ENCODE peak calls at places on chromosome 9, in four cellular contexts. S is PC-3, T is neural progenitor cell, P is MM.1S. F is an unnamed sample. For H3K9me3 and H3K79me2, the result is how much of the 10 kb centered on the place peaks cover.

GRCh38 chr9:114388764-114389375 is 1.1 kb upstream of the AKNA start:
- DNase-seq in S (no peak), P (no peak), T (no peak), F (peak)

GRCh38 chr9:37471942-37472679 is 6.9 kb upstream of the ZBTB5 start:
- DNase-seq in S (peak), T (peak), P (no peak), F (no peak)

GRCh38 chr9:134204991-134205578 is 40.7 kb upstream of the RNU6ATAC start:
- DNase-seq in T (no peak), P (no peak), S (no peak), F (no peak)

GRCh38 chr9:32455738-32456137 is 70.3 kb downstream of the RIGI start:
- DNase-seq in S (no peak), T (no peak), P (no peak), F (no peak)

GRCh38 chr9:27303219-27303618 is 6.3 kb upstream of the EQTN start:
- DNase-seq in S (peak), P (no peak), T (peak), F (no peak)

GRCh38 chr9:134134949-134135342 is 936 bp upstream of the WDR5 start:
- DNase-seq in S (peak), T (no peak), P (peak), F (no peak)

GRCh38 chr9:70340572-70340971 is 73.9 kb downstream of the KLF9 start:
- DNase-seq in S (peak), T (peak), P (no peak), F (peak)

GRCh38 chr9:35920004-35920658 is 10.8 kb downstream of the SPAAR start:
- DNase-seq in P (no peak), T (no peak), S (no peak), F (no peak)

GRCh38 chr9:37370968-37371563 is 51.4 kb upstream of the GRHPR start:
- DNase-seq in S (no peak), T (no peak), P (peak), F (peak)

GRCh38 chr9:5864446-5864845 is 26.2 kb upstream of the MLANA start:
- DNase-seq in T (peak), P (no peak), S (no peak), F (no peak)

GRCh38 chr9:93699650-93700049 is 123.3 kb downstream of the PHF2 start:
- DNase-seq in P (no peak), T (no peak), S (no peak), F (peak)
- H3K9me3 ChIP-seq in P (under half), T (under half), S (under half), F (under half)

GRCh38 chr9:123211081-123211480 is 57.3 kb downstream of the STRBP start:
- DNase-seq in T (no peak), P (no peak), S (no peak), F (no peak)
- H3K79me2 ChIP-seq in T (under half), P (half or more), S (under half), F (under half)

GRCh38 chr9:94666364-94667099 is 27.2 kb upstream of the FBP1 start:
- DNase-seq in P (no peak), S (no peak), T (no peak), F (no peak)
- TF ChIP-seq EZH2phosphoT487 in P (no peak), S (no peak), T (no peak), F (no peak)

GRCh38 chr9:11269036-11269435 is 656.2 kb upstream of the PTPRD start:
- DNase-seq in P (no peak), S (no peak), T (peak), F (peak)
- H3K9me3 ChIP-seq in P (under half), S (under half), T (under half), F (under half)

GRCh38 chr9:136344544-136345280 is 17.4 kb downstream of the GPSM1 start:
- DNase-seq in P (no peak), T (no peak), S (no peak), F (no peak)

GRCh38 chr9:136347472-136348256 is 15.9 kb downstream of the DNLZ start:
- DNase-seq in T (no peak), S (no peak), P (no peak), F (no peak)

GRCh38 chr9:136345281-136346156 is 18.0 kb downstream of the DNLZ start:
- DNase-seq in S (peak), T (peak), P (no peak), F (no peak)

GRCh38 chr9:136346927-136347465 is 16.5 kb downstream of the DNLZ start:
- DNase-seq in P (no peak), T (no peak), S (no peak), F (no peak)

DNA sequence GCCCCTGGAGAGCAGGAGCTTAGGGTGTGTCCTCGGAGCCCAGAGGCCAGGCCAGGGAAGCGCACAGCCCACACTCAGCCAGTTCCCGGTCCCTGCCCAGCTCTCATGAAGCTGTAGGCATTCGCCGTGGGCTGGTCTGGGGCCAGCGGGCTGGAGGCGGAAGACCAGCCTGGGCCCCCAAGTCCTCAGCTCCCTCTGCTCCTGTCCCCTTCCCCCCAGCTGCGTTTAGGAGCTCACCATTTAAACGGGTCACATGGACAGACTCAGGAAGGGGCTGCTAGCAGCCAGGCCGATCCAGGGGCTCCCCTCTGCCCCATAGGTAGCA is 17.4 kb downstream of the DNLZ start:
- DNase-seq in T (no peak), P (no peak), S (no peak), F (no peak)
- H3K79me2 ChIP-seq in T (under half), P (under half), S (under half), F (under half)